ENCODE peak calls at places on chromosome 13, in five cellular contexts. Q is HCT116, C is Karpas-422, X is GM23248, G is GM23338. V is an unnamed sample.

GRCh38 chr13:44158741-44159632 is 214.6 kb upstream of the SERP2 start:
- DNase-seq in Q (no peak), C (no peak), X (no peak), G (no peak), V (no peak)

GRCh38 chr13:21071894-21072293 is 10.5 kb upstream of the LATS2 start:
- DNase-seq in Q (no peak), C (no peak), X (no peak), G (no peak), V (no peak)

GRCh38 chr13:41061075-41061913 is at the start of gene WBP4:
- DNase-seq in Q (peak; percentile 94), C (peak; percentile 96), X (peak; percentile 99), G (peak; percentile 97), V (peak; percentile 94)

GRCh38 chr13:20685042-20685441 is 18.5 kb upstream of the IL17D start:
- DNase-seq in Q (no peak), C (no peak), X (no peak), G (no peak), V (no peak)

GRCh38 chr13:39531646-39532045 is 71.3 kb downstream of the LHFPL6 start:
- DNase-seq in Q (no peak), C (no peak), X (peak; percentile 50), G (no peak), V (peak; percentile 14)

GRCh38 chr13:32261567-32261966 is 53.6 kb downstream of the ZAR1L start:
- DNase-seq in Q (no peak), C (peak; percentile 1), X (peak; percentile 88), G (no peak), V (no peak)

GRCh38 chr13:112522578-112522977 is 65.4 kb downstream of the TUBGCP3 start:
- DNase-seq in Q (no peak), C (no peak), X (peak; percentile 42), G (no peak), V (no peak)

GRCh38 chr13:76795701-76796695 is 90.2 kb downstream of the KCTD12 start:
- DNase-seq in Q (no peak), C (no peak), X (no peak), G (no peak), V (peak; percentile 27)

GRCh38 chr13:33367931-33368330 is 82.4 kb upstream of the STARD13 start:
- DNase-seq in Q (no peak), C (no peak), X (no peak), G (no peak), V (no peak)

GRCh38 chr13:51895906-51896888 is 34.4 kb downstream of the CCDC70 start:
- DNase-seq in Q (peak; percentile 29), C (peak; percentile 82), X (peak; percentile 76), G (peak; percentile 81), V (peak; percentile 84)

GRCh38 chr13:35332134-35332533 is 144.4 kb downstream of the MAB21L1 start:
- DNase-seq in Q (no peak), C (no peak), X (no peak), G (no peak), V (no peak)

GRCh38 chr13:50170447-50171037 is 155.3 kb downstream of the KCNRG start:
- DNase-seq in Q (no peak), C (no peak), X (peak; percentile 35), G (no peak), V (peak; percentile 67)

GRCh38 chr13:58043971-58044370 is 412.4 kb downstream of the PCDH17 start:
- DNase-seq in Q (no peak), C (no peak), X (no peak), G (no peak), V (no peak)

GRCh38 chr13:75864718-75865117 is 228.6 kb downstream of the LMO7 start:
- DNase-seq in Q (no peak), C (no peak), X (peak; percentile 68), G (no peak), V (no peak)

GRCh38 chr13:108528303-108528702 is 101.1 kb upstream of the MYO16 start:
- DNase-seq in Q (no peak), C (no peak), X (no peak), G (no peak), V (no peak)

GRCh38 chr13:42971670-42972355 is 20.2 kb downstream of the EPSTI1 start:
- DNase-seq in Q (no peak), C (peak; percentile 95), X (peak; percentile 61), G (no peak), V (no peak)

GRCh38 chr13:30832845-30833332 is 73.2 kb upstream of the MEDAG start:
- DNase-seq in Q (peak; percentile 95), C (no peak), X (peak; percentile 55), G (peak; percentile 33), V (no peak)

GRCh38 chr13:98766120-98766519 is 13.6 kb upstream of the SLC15A1 start:
- DNase-seq in Q (no peak), C (no peak), X (no peak), G (no peak), V (no peak)

GRCh38 chr13:47800593-47800992 is 200.5 kb downstream of the SUCLA2 start:
- DNase-seq in Q (no peak), C (no peak), X (no peak), G (no peak), V (no peak)

GRCh38 chr13:39498471-39499114 is 104.4 kb downstream of the LHFPL6 start:
- DNase-seq in Q (no peak), C (no peak), X (no peak), G (peak; percentile 58), V (no peak)

GRCh38 chr13:102280366-102280765 is 121.5 kb downstream of the FGF14 start:
- DNase-seq in Q (no peak), C (no peak), X (no peak), G (no peak), V (no peak)

GRCh38 chr13:19071161-19071936 is 110.3 kb downstream of the TUBA3C start:
- DNase-seq in Q (no peak), C (no peak), X (no peak), G (no peak), V (no peak)

GRCh38 chr13:76009491-76009890 is 373.4 kb downstream of the LMO7 start:
- DNase-seq in Q (no peak), C (no peak), X (no peak), G (no peak), V (no peak)

GRCh38 chr13:69306766-69307165 is 800.9 kb upstream of the ATXN8OS start:
- DNase-seq in Q (no peak), C (peak; percentile 46), X (no peak), G (peak; percentile 19), V (no peak)

GRCh38 chr13:48235100-48235813 is 2.3 kb downstream of the ITM2B start:
- DNase-seq in Q (no peak), C (peak; percentile 70), X (peak; percentile 76), G (peak; percentile 65), V (peak; percentile 44)

GRCh38 chr13:29583073-29583785 is 12.3 kb downstream of the SLC7A1 start:
- DNase-seq in Q (no peak), C (no peak), X (peak; percentile 90), G (no peak), V (peak; percentile 95)

GRCh38 chr13:75618308-75618707 is 17.8 kb upstream of the LMO7 start:
- DNase-seq in Q (no peak), C (no peak), X (no peak), G (no peak), V (no peak)

GRCh38 chr13:96104516-96104915 is 14.6 kb downstream of the HS6ST3 start:
- DNase-seq in Q (no peak), C (no peak), X (no peak), G (peak; percentile 8), V (no peak)

GRCh38 chr13:40168425-40169155 is 497.9 kb downstream of the FOXO1 start:
- DNase-seq in Q (no peak), C (no peak), X (no peak), G (no peak), V (no peak)

GRCh38 chr13:35963982-35964665 is 167.1 kb downstream of the DCLK1 start:
- DNase-seq in Q (no peak), C (no peak), X (no peak), G (no peak), V (no peak)

GRCh38 chr13:84088996-84089395 is 206.7 kb upstream of the SLITRK1 start:
- DNase-seq in Q (no peak), C (no peak), X (no peak), G (no peak), V (no peak)

GRCh38 chr13:73451120-73452029 is 392.6 kb downstream of the KLF5 start:
- DNase-seq in Q (no peak), C (no peak), X (no peak), G (no peak), V (no peak)
- H2AFZ ChIP-seq in Q (no peak overlapping the region), C (no peak overlapping the region), X (no peak overlapping the region), G (no peak overlapping the region), V (no peak overlapping the region)

GRCh38 chr13:67421475-67421874 is 191.3 kb upstream of the PCDH9 start:
- DNase-seq in Q (no peak), C (no peak), X (no peak), G (no peak), V (no peak)

GRCh38 chr13:67410645-67411044 is 180.5 kb upstream of the PCDH9 start:
- DNase-seq in Q (no peak), C (no peak), X (no peak), G (peak; percentile 2), V (no peak)

DNA sequence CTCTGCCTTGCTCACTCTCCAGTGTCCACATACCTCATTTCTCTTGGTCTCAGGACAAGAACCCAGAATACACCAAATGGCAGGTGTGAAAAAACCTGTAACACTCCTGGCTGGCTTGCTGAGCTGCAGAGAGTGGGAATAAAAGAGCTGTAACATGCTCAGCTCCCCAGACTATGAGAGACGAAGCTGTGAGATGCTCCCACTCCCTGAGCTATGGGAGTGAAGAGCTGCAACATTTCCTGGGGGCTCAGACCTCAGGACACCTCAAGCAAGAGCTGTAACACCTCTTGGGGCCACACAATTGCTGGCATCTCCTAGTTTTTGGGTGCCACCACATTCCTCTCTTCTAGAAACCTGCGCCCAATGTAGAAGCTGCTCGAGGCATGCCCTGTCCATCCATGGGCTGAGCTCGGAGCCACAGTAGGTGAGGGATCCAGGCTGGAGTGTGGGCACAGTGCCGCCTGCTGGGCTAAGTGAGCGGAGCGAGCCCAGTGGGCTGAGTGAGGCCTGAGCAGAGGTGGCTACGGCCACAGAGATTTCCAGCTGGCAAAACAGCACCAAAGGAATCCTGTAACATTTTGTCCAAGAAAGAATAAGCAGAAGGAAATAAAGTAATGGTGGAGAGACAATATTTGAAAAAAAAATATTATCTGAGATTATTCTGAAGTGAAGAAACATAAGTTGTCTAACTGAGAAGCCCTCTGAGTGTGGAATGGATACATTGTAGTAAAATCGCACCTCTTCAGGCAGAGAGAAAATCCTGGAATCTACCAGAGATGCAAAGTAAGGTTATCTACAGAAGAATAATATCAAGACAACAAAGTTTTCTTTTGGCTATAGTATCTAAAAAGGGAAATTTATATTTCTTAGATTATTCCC is 186.2 kb upstream of the PCDH9 start:
- DNase-seq in Q (no peak), C (peak; percentile 78), X (peak; percentile 24), G (peak; percentile 82), V (peak; percentile 58)
- H2AFZ ChIP-seq in Q (no peak overlapping the region), C (peak overlapping the region; percentile 36), X (no peak overlapping the region), G (peak overlapping the region; percentile 64), V (peak overlapping the region; percentile 5)

DNA sequence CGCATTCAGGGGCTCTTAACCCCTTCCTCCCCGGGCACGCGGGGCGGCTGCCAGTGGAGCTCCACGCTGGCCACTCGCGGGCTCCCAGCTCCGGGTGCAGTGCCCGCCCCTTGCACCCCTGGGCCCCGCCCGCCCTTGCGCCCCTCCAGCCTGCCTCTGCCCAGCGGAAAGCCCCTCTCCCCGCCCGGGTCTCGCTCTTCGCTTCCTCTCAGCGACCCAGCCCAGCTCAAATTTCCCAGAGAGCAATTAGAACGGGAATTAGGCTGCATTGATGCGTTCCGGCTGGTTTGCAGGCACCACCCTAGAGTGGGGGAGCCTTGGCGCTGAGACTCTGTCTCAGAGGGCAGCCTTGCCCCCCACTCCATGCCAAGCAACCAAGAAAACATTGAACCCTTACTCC is 1.8 kb upstream of the GSX1 start:
- DNase-seq in Q (no peak), C (no peak), X (no peak), G (peak; percentile 52), V (no peak)
- H2AFZ ChIP-seq in Q (no peak overlapping the region), C (peak overlapping the region; percentile 62), X (no peak overlapping the region), G (no peak overlapping the region), V (no peak overlapping the region)

GRCh38 chr13:28568286-28568685 is 73.4 kb upstream of the FLT1 start:
- DNase-seq in Q (no peak), C (no peak), X (peak; percentile 32), G (no peak), V (no peak)
- H2AFZ ChIP-seq in Q (no peak overlapping the region), C (no peak overlapping the region), X (no peak overlapping the region), G (no peak overlapping the region), V (peak overlapping the region; percentile 1)